ENCODE peak calls at places on chromosomes 1 and 21, in eight cellular contexts. P is GM23248, K is HAP-1, Y is upper lobe of right lung, W is prostate gland, C is cardiac muscle cell, R is Peyer's patch, O is BJ. Q is an unnamed sample. For H3K27me3, the result is how much of the 10 kb centered on the place peaks cover.

GRCh38 chr1:216932424-216932823 is 209.2 kb upstream of the ESRRG start:
- DNase-seq in P (no peak), K (no peak), Y (no peak), W (no peak), C (no peak), R (no peak), O (no peak), Q (no peak)

GRCh38 chr1:53459321-53460175 is at the start of gene DMRTB1:
- DNase-seq in P (no peak), K (no peak), Y (no peak), W (no peak), C (no peak), R (no peak), O (no peak), Q (no peak)

GRCh38 chr1:32733573-32734321 is 31.2 kb upstream of the SYNC start:
- DNase-seq in P (no peak), K (no peak), Y (no peak), W (no peak), C (peak), R (no peak), O (no peak), Q (no peak)

GRCh38 chr1:20903452-20903851 is 116.3 kb upstream of the HP1BP3 start:
- DNase-seq in P (peak), K (no peak), Y (no peak), W (no peak), C (peak), R (no peak), O (no peak), Q (no peak)

GRCh38 chr21:37939251-37939650 is 23.0 kb upstream of the KCNJ6 start:
- DNase-seq in P (no peak), K (no peak), Y (no peak), W (no peak), C (no peak), R (no peak), O (no peak), Q (peak)

GRCh38 chr1:211589782-211590721 is 11.1 kb upstream of the SLC30A1 start:
- DNase-seq in P (peak), K (no peak), Y (peak), W (peak), C (peak), R (no peak), O (no peak), Q (no peak)

GRCh38 chr1:245310605-245311531 is 156.1 kb downstream of the KIF26B start:
- DNase-seq in P (peak), K (no peak), Y (no peak), W (no peak), C (peak), R (no peak), O (no peak), Q (no peak)

GRCh38 chr1:42173961-42174715 is 9.6 kb upstream of the GUCA2A start:
- DNase-seq in P (peak), K (no peak), Y (no peak), W (peak), C (peak), R (no peak), O (no peak), Q (no peak)

GRCh38 chr1:217311766-217312165 is 319.1 kb downstream of the GPATCH2 start:
- DNase-seq in P (peak), K (peak), Y (no peak), W (no peak), C (peak), R (no peak), O (no peak), Q (no peak)

GRCh38 chr1:23357112-23357908 is 12.3 kb downstream of the ZNF436 start:
- DNase-seq in P (no peak), K (no peak), Y (no peak), W (no peak), C (no peak), R (no peak), O (no peak), Q (no peak)

GRCh38 chr1:23356451-23356850 is 12.4 kb upstream of the HNRNPR start:
- DNase-seq in P (no peak), K (no peak), Y (no peak), W (no peak), C (no peak), R (no peak), O (no peak), Q (no peak)

GRCh38 chr1:23354260-23354659 is 10.2 kb upstream of the HNRNPR start:
- DNase-seq in P (no peak), K (no peak), Y (no peak), W (no peak), C (no peak), R (no peak), O (no peak), Q (no peak)

DNA sequence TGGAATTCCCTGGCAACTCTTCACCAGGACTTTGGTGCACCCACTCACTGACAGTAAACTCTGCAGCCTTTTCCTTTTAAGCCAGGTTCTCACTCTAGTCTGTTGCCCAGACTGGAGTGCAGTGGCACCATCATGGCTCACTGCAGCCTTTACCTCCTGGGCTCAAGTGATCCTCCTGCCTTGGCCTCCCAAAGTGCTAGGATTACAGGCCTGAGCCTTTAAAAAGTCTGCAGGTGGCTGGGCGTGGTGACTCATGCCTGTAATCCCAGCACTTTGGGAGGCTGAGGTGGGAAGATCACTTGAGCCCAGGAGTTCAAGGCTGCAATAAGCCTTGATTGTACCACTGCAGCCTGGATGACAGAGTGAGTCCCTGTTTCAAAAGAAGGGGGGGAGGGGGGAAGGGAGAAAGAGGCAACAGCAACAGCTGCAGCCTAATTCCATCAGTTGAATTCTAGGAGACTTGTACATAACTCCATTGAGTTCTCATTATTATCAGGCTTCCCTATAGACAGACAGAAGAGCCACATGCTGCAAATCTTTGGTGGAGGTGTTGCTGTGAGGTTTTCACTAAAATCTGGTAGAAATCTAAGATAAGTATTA is 8.1 kb upstream of the HNRNPR start:
- DNase-seq in P (no peak), K (no peak), Y (no peak), W (no peak), C (no peak), R (no peak), O (no peak), Q (no peak)
- H3K27me3 ChIP-seq in P (under half), K (under half), Y (under half), W (under half), C (half or more), R (under half), O (under half), Q (under half)

GRCh38 chr1:67664048-67664447 is 21.0 kb upstream of the GADD45A start:
- DNase-seq in P (no peak), K (no peak), Y (no peak), W (no peak), C (no peak), R (no peak), O (no peak), Q (no peak)
- H3K27me3 ChIP-seq in P (under half), K (under half), Y (under half), W (under half), C (under half), R (under half), O (under half), Q (under half)

GRCh38 chr1:80594013-80594412 is 1206.7 kb upstream of the ADGRL2 start:
- DNase-seq in P (no peak), K (no peak), Y (no peak), W (peak), C (no peak), R (no peak), O (no peak), Q (no peak)
- H3K27me3 ChIP-seq in P (under half), K (under half), Y (under half), W (under half), C (under half), R (under half), O (under half), Q (under half)

GRCh38 chr1:228941673-228942072 is 206.4 kb downstream of the RHOU start:
- DNase-seq in P (no peak), K (no peak), Y (no peak), W (no peak), C (no peak), R (no peak), O (no peak), Q (no peak)
- H3K27me3 ChIP-seq in P (under half), K (under half), Y (under half), W (under half), C (under half), R (under half), O (under half), Q (under half)

DNA sequence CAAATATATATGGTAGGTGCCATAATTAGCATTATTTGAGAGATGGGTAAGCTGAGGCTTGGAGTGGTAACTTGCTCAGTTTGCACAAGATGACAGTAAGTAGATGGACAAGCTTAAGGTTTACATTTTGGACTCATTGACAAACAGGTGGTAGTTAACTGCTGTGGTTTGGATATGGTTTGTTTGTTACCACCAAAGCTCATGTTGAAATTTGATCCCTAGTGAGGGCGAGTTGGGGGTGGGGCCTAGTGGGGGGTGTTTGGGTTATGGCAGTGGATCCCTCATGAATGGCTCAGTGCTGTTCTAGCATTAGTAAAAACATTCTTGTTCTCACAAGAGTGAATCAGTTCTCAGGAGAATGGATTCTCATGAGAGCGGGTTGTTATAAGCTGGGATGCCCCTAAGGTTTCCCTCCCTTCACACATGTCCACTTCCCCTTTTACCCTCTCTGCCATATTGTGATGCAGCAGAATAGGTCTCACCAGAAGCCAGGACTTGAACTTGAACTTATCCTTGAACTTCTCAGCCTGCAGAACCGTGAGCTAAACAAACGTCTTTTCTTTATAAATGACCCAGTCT is 6.6 kb upstream of the PRRX1 start:
- DNase-seq in P (no peak), K (no peak), Y (no peak), W (no peak), C (no peak), R (no peak), O (no peak), Q (no peak)
- H3K27me3 ChIP-seq in P (under half), K (under half), Y (under half), W (under half), C (half or more), R (under half), O (under half), Q (under half)

DNA sequence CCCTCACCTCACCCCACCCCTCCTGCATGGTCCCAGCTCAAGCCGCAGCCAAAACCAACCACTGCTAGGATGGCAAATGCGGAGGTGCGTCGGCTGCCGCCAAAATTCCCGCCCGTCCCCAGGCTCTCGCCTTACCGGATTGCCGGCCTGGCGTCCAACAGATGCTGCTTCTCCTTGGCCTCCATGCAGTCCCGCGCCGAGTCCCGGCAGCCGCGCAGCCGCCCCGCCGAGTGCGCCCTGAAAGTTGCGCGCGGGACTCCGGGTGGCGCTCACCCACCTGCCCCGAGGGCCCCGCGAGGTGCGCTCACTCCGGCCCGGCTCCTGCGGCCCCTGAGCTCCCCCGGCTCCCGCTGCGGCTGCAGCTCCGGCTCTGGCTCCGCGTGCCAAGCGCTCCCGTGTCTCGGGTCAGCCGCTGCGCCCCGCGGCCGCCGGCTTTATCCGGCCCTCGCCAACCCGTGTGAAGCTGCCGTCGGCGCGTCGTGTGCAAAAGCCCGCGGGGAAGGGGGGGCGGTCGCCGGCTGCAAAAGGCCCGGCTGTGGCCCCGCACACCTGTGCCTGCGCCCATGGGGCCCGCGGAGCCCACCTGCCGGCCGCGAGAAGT is at the start of gene SLC30A2:
- DNase-seq in P (peak), K (no peak), Y (no peak), W (no peak), C (no peak), R (no peak), O (no peak), Q (no peak)
- H3K27me3 ChIP-seq in P (half or more), K (under half), Y (half or more), W (under half), C (half or more), R (under half), O (under half), Q (under half)

GRCh38 chr1:175919001-175919400 is 175.6 kb upstream of the TNR start:
- DNase-seq in P (no peak), K (no peak), Y (no peak), W (no peak), C (no peak), R (no peak), O (no peak), Q (no peak)
- H3K27me3 ChIP-seq in P (under half), K (under half), Y (under half), W (under half), C (under half), R (under half), O (under half), Q (under half)

GRCh38 chr1:63322248-63322943 is at the start of gene FOXD3:
- DNase-seq in P (peak), K (peak), Y (peak), W (peak), C (peak), R (peak), O (no peak), Q (peak)
- H3K27me3 ChIP-seq in P (half or more), K (under half), Y (half or more), W (half or more), C (half or more), R (half or more), O (half or more), Q (half or more)

GRCh38 chr1:34924759-34925555 is 4.5 kb downstream of the DLGAP3 start:
- DNase-seq in P (peak), K (peak), Y (peak), W (peak), C (peak), R (no peak), O (no peak), Q (peak)

GRCh38 chr1:34927316-34927715 is 2.1 kb downstream of the DLGAP3 start:
- DNase-seq in P (no peak), K (no peak), Y (no peak), W (no peak), C (no peak), R (no peak), O (no peak), Q (peak)

GRCh38 chr1:34926894-34927293 is 2.6 kb downstream of the DLGAP3 start:
- DNase-seq in P (no peak), K (no peak), Y (no peak), W (no peak), C (no peak), R (no peak), O (no peak), Q (peak)

GRCh38 chr1:34926156-34926555 is 3.3 kb downstream of the DLGAP3 start:
- DNase-seq in P (no peak), K (no peak), Y (no peak), W (no peak), C (no peak), R (no peak), O (no peak), Q (peak)

GRCh38 chr1:34925730-34926129 is 3.7 kb downstream of the DLGAP3 start:
- DNase-seq in P (no peak), K (no peak), Y (no peak), W (no peak), C (no peak), R (no peak), O (no peak), Q (no peak)
- H3K27me3 ChIP-seq in P (under half), K (under half), Y (half or more), W (under half), C (half or more), R (under half), O (under half), Q (under half)

Q was measured in colonic mucosa.